ENCODE peak calls at places on chromosome 20, in eight cellular contexts. W is breast epithelium, E is B cell, G is DND-41, C is RWPE1, I is GM12865, U is spleen, R is NB4. T is an unnamed sample.

GRCh38 chr20:56362833-56363413 is 4.1 kb downstream of the FAM210B start:
- DNase-seq in W (peak), E (no peak), G (no peak), C (no peak), I (no peak), U (peak), R (no peak), T (no peak)

GRCh38 chr20:10524643-10525042 is 89.5 kb downstream of the SLX4IP start:
- DNase-seq in W (no peak), E (no peak), G (no peak), C (peak), I (no peak), U (no peak), R (no peak), T (no peak)

GRCh38 chr20:41798926-41799502 is 180.8 kb upstream of the CHD6 start:
- DNase-seq in W (no peak), E (no peak), G (no peak), C (no peak), I (no peak), U (no peak), R (no peak), T (no peak)

GRCh38 chr20:57781901-57782300 is 72.1 kb upstream of the PMEPA1 start:
- DNase-seq in W (no peak), E (no peak), G (no peak), C (no peak), I (no peak), U (peak), R (no peak), T (no peak)

GRCh38 chr20:7967199-7967844 is 27.1 kb upstream of the HAO1 start:
- DNase-seq in W (peak), E (no peak), G (no peak), C (no peak), I (no peak), U (no peak), R (no peak), T (no peak)

GRCh38 chr20:48317578-48317977 is 510.2 kb downstream of the PREX1 start:
- DNase-seq in W (no peak), E (no peak), G (no peak), C (no peak), I (no peak), U (no peak), R (no peak), T (no peak)

GRCh38 chr20:41686961-41687360 is 68.8 kb upstream of the CHD6 start:
- DNase-seq in W (no peak), E (no peak), G (no peak), C (no peak), I (no peak), U (no peak), R (peak), T (no peak)

GRCh38 chr20:8082999-8083398 is 49.1 kb upstream of the PLCB1 start:
- DNase-seq in W (no peak), E (no peak), G (no peak), C (no peak), I (no peak), U (no peak), R (peak), T (no peak)

GRCh38 chr20:54605319-54605718 is 129.9 kb downstream of the DOK5 start:
- DNase-seq in W (no peak), E (no peak), G (no peak), C (no peak), I (no peak), U (no peak), R (no peak), T (no peak)

GRCh38 chr20:37529968-37530600 is 2.4 kb upstream of the BLCAP start:
- DNase-seq in W (no peak), E (no peak), G (no peak), C (no peak), I (no peak), U (peak), R (no peak), T (no peak)

GRCh38 chr20:2386516-2387179 is 5.9 kb downstream of the TGM6 start:
- DNase-seq in W (no peak), E (no peak), G (no peak), C (peak), I (no peak), U (no peak), R (no peak), T (no peak)

GRCh38 chr20:63519765-63520593 is 586 bp upstream of the PPDPF start:
- DNase-seq in W (peak), E (peak), G (peak), C (peak), I (peak), U (peak), R (no peak), T (peak)
- TF ChIP-seq CTCF in W (no peak), E (peak), G (peak), C (peak), I (peak), U (no peak), R (no peak), T (peak)

DNA sequence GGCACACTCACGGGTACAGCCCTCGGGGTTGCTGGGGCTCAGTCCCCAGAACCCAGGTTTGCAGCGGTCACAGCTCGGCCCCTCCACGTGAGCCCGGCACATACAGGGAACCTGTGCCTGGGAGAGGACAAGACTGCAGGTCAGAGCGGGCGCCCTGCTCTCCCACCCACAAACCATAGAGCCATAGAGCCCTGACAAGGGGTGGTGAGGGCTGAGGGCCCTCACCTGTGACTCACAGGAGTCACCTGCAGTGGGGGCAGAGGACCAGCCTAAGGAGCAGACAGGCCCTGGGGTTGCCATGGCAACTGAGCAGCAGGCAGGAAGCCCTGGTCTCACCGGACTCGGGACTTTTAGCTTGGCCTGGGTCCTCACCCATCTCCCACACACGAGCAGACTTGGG is 30.8 kb downstream of the LAMA5 start:
- DNase-seq in W (no peak), E (no peak), G (no peak), C (no peak), I (peak), U (no peak), R (no peak), T (no peak)
- TF ChIP-seq CTCF in W (no peak), E (no peak), G (no peak), C (no peak), I (no peak), U (no peak), R (no peak), T (no peak)

DNA sequence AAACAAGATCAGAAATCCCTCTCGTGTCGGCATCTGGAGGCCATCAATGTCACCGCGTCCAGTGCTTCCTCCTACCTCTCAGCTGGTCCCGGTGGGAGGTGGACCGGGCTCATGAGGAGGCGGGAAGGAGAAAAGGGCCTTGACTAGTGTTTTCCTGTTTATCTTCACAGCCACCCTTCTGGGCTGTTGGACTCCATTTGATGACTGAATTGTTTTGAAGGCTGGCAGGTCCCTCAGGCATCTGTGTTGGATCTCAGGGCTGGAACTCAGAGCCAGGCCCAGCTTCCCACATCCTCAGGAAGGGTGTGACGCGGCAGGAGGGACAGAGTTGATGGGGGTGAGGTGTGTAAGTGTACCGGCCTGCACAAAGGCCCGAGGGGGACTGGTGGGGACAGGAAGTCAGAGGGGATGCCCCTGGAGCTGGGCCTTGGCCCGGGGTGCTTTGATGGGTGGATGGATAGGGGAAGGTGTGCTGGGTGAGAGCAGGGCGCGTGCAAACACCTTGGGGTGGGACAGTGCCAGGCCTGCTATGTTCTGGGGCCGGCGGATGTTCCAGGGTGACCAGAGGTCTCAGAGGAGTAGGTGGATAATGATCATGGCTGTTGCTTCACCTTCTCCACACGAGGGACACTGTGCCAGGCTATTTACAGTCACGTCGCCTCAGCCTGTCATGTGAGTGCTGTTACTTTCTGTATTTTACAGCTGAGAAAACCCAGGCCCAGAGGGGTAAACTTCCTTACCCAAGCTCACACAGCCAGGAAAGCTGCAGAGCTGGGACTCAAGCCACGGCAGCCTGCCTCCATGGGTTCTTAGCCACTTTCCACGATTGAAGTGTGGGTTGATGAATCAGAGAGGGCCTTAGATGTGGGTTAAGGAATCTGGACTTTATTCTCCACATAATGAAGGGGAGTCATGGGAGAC is 17.9 kb upstream of the CHMP4B start:
- DNase-seq in W (no peak), E (no peak), G (no peak), C (no peak), I (no peak), U (peak), R (no peak), T (no peak)
- TF ChIP-seq CTCF in W (no peak), E (no peak), G (no peak), C (no peak), I (no peak), U (no peak), R (no peak), T (no peak)

DNA sequence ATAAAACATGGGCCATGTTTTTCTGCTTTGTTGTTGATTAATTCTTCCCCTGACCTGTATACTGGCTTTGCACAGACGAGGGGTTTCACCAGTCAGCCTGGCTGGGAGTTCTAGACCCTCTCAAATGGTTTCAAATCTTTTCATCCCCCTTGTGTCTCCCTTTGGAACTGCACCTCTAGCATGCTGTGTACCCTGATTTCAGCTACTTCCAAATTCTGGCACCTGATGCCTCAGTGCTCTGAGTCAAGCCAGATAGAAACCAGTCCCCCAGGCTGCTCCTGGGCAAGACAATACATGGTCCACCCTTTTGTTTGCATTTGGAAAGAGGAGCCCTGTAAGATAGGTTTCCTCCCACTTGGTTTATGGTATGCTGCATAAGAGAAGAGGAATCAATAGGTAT is 290.2 kb downstream of the BTBD3 start:
- DNase-seq in W (no peak), E (no peak), G (peak), C (peak), I (no peak), U (no peak), R (peak), T (peak)
- TF ChIP-seq CTCF in W (no peak), E (peak), G (peak), C (peak), I (peak), U (no peak), R (peak), T (peak)

DNA sequence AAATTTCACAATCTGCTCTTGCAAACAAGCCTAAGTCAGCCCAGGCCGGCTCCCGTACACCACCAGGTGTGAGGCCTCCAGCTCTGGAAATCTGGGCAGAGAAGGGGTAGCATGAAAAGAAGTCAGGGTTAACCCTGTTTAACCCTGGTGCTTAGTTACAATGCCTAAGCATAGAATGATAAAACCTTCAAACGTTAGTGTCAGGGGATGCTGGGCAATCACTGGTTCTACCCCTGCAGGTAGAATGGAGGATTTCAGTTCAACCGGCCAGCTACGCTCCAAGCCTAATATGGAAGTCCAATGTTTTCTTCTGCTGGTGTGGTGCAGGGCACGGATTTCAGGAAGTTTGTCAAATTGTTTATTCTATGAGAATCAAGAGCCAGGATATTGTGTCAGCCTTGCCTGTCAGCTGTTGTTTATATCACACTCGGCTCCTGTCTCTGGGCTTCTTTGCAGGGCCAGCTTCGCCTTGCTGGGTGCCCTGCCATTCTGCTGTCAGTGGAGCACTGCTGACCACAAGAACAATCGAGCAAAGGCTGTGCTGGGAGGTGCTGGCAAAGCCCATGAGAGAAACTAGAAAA is 20.2 kb upstream of the CD93 start:
- DNase-seq in W (no peak), E (no peak), G (no peak), C (no peak), I (no peak), U (peak), R (no peak), T (no peak)
- TF ChIP-seq CTCF in W (no peak), E (no peak), G (no peak), C (no peak), I (no peak), U (no peak), R (no peak), T (peak)

DNA sequence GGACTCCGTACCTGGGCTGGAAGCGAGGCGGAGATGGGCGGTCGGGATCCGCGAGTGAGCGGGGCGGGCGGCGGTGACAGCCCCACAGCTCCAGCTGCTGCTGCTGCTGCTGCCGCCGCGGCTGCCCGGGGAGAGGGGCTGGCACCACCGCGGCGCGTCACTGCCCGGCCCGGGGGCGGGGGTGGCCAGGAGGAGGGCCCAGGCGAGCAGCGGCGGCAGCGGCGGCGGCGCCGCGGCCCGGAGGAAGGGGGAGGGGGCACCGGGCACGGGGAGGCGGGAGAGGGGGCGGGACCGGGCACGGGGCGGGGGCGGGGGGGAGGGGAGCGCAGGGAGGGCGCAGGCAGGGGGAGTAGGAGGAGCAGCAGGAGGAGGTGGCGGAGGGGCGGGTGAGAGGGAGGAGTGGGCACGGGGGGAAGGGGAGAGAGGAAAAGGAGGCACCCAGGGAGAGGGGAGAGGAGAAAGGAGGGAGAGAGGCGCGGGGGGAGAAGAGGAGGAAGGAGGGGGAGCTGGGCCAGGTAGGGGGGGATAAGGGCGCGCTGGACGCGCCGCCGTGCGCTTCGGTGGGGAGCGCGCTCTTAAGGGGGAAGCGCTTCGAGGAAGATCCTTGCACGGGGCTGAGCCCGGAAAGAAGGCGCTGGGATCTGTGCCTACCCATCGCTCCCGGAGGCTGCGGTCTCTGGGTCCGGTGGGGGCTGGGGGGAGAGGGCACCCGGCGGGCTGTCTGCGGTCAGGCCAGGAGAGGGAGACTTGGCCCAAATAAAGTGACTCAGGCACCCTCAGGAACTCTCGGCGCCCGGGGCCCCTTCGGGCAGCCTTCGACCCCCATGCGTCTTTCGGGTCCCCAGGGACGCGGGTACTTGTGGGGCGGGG is 101.5 kb downstream of the NOL4L start:
- DNase-seq in W (no peak), E (peak), G (peak), C (peak), I (no peak), U (peak), R (peak), T (peak)
- TF ChIP-seq CTCF in W (no peak), E (no peak), G (no peak), C (no peak), I (no peak), U (no peak), R (no peak), T (no peak)

GRCh38 chr20:38961530-38962043 is 557 bp upstream of the DHX35 start:
- DNase-seq in W (no peak), E (peak), G (peak), C (peak), I (peak), U (no peak), R (peak), T (no peak)

GRCh38 chr20:38965264-38965663 is 3.1 kb downstream of the DHX35 start:
- DNase-seq in W (no peak), E (no peak), G (no peak), C (no peak), I (no peak), U (no peak), R (no peak), T (no peak)

GRCh38 chr20:38962898-38963484 is 847 bp downstream of the DHX35 start:
- DNase-seq in W (no peak), E (no peak), G (no peak), C (no peak), I (no peak), U (no peak), R (peak), T (no peak)

GRCh38 chr20:38963745-38964144 is 1.6 kb downstream of the DHX35 start:
- DNase-seq in W (no peak), E (no peak), G (no peak), C (no peak), I (no peak), U (no peak), R (no peak), T (no peak)

DNA sequence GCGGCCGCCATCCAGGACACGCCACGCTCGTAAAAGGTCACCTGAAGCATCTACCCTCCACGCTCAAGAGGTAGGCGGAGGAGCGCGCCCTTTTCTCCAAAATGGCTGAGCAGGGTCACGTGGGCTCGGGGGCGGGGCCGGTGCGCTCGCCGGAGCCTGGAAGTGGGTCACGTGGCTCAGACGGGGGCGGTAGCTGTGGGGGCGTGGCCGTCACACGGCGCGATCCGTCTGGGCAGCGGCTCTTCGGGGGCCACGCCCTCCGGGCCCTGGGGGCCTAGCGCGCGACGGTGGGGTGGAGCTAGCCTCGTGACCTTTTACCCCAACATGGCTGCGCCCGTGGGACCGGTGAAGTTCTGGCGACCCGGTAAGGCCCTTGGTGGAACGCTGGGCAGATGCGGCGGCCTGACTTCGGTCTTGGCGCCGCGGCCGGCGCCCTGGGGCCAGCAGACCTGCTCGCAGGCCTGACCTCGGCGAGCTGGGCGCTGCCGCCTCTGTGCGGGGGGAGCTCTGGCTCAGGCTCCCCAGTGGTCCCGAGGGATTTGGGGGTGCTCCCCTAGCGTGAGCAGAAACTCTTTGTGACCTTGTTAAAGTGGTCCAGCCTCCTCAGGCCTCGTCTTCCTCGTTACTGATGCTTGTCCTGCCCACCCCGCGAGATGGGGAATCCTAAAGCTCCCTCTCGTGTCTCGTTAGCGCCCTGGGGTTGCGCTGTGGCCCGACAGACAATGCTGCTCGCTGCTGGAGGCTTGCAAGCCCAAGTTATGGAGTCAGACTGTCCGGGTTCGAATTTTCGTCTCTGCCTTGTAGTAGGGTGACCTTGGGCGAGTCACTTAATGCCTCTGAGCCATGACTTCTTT is at the start of gene DHX35:
- DNase-seq in W (peak), E (peak), G (peak), C (peak), I (peak), U (peak), R (peak), T (peak)
- TF ChIP-seq CTCF in W (no peak), E (peak), G (peak), C (peak), I (peak), U (no peak), R (no peak), T (peak)

GRCh38 chr20:35264755-35265154 is 13.2 kb downstream of the MMP24OS start:
- DNase-seq in W (peak), E (no peak), G (no peak), C (no peak), I (no peak), U (no peak), R (peak), T (no peak)
- TF ChIP-seq CTCF in W (no peak), E (no peak), G (peak), C (no peak), I (no peak), U (no peak), R (peak), T (no peak)

T was measured in neural crest cell.